ENCODE peak calls at places on chromosomes 2 and 18, in eight cellular contexts. M, B, Y, H, U, I, L and J are unnamed samples.

GRCh38 chr2:38465789-38466127 is 88.7 kb upstream of the ATL2 start:
- DNase-seq in M (peak; percentile 40), I (no peak), U (peak; percentile 57), Y (peak; percentile 50), L (no peak), B (peak; percentile 62), H (no peak), J (no peak)

GRCh38 chr2:238174291-238174690 is 15.5 kb downstream of the ERFE start:
- DNase-seq in H (no peak), U (no peak), I (no peak), B (no peak), M (no peak), L (no peak), Y (no peak), J (no peak)

GRCh38 chr2:68292108-68292710 is 27.5 kb downstream of the CNRIP1 start:
- DNase-seq in Y (no peak), B (peak; percentile 48), H (no peak), U (peak; percentile 45), I (peak; percentile 12), L (no peak), M (peak; percentile 11), J (no peak)

GRCh38 chr2:108805032-108805431 is 18.5 kb downstream of the CCDC138 start:
- DNase-seq in M (no peak), B (no peak), H (no peak), I (no peak), U (no peak), L (no peak), Y (no peak), J (no peak)

GRCh38 chr2:75134802-75135201 is 64.5 kb downstream of the TACR1 start:
- DNase-seq in H (no peak), M (no peak), L (no peak), Y (no peak), I (no peak), U (no peak), B (no peak), J (no peak)

GRCh38 chr2:40332096-40332826 is 119.6 kb downstream of the SLC8A1 start:
- DNase-seq in B (no peak), Y (peak; percentile 13), M (peak; percentile 95), U (peak; percentile 42), L (no peak), H (no peak), I (no peak), J (peak; percentile 78)

GRCh38 chr2:218754201-218754600 is 27.7 kb upstream of the CYP27A1 start:
- DNase-seq in Y (no peak), I (no peak), B (no peak), L (no peak), H (no peak), U (no peak), M (no peak), J (no peak)

GRCh38 chr18:26460449-26461091 is 87.8 kb downstream of the KCTD1 start:
- DNase-seq in I (peak; percentile 60), M (peak; percentile 49), Y (peak; percentile 18), H (no peak), L (peak; percentile 98), U (no peak), B (no peak), J (no peak)

GRCh38 chr2:17373736-17374135 is 144.5 kb downstream of the RAD51AP2 start:
- DNase-seq in B (no peak), M (no peak), L (no peak), I (no peak), Y (no peak), H (no peak), U (no peak), J (no peak)

GRCh38 chr18:26635466-26635865 is 87.1 kb upstream of the KCTD1 start:
- DNase-seq in Y (no peak), I (no peak), B (no peak), H (no peak), M (no peak), U (no peak), L (no peak), J (no peak)

GRCh38 chr2:34147780-34148179 is 548.7 kb upstream of the FAM98A start:
- DNase-seq in B (no peak), I (no peak), H (no peak), Y (no peak), M (no peak), L (no peak), U (no peak), J (no peak)